ENCODE peak calls at places on chromosomes 12 and 14, in ten cellular contexts. I is SK-N-SH, B is HepG2, A is stomach, P is transverse colon, G is sigmoid colon, T is vagina, M is SK-N-MC, Q is upper lobe of left lung, N is prostate gland. H is an unnamed sample.
A peak's percentile ranks its signal among the peaks of the same experiment; 100 is the strongest.

GRCh38 chr14:91318911-91319310 is 74.4 kb upstream of the GPR68 start:
- DNase-seq in I (no peak), B (no peak), A (no peak), P (no peak), G (no peak), T (no peak), M (no peak), Q (no peak), N (no peak), H (peak; percentile 43)

GRCh38 chr12:94308612-94309011 is 151.1 kb downstream of the CEP83 start:
- DNase-seq in I (no peak), B (no peak), A (no peak), P (no peak), G (no peak), T (no peak), M (no peak), Q (no peak), N (no peak), H (no peak)

GRCh38 chr12:29902043-29902442 is 118.3 kb upstream of the TMTC1 start:
- DNase-seq in I (no peak), B (no peak), A (no peak), P (no peak), G (no peak), T (no peak), M (no peak), Q (no peak), N (no peak), H (no peak)

GRCh38 chr14:91919814-91920213 is 27.7 kb downstream of the FBLN5 start:
- DNase-seq in I (no peak), B (no peak), A (no peak), P (no peak), G (peak; percentile 82), T (no peak), M (no peak), Q (no peak), N (no peak), H (no peak)

GRCh38 chr12:102966200-102966941 is 8.9 kb downstream of the ASCL1 start:
- DNase-seq in I (no peak), B (no peak), A (no peak), P (no peak), G (no peak), T (no peak), M (no peak), Q (no peak), N (no peak), H (no peak)

GRCh38 chr14:94646481-94646880 is 34.3 kb downstream of the SERPINA3 start:
- DNase-seq in I (no peak), B (no peak), A (no peak), P (no peak), G (peak; percentile 35), T (peak; percentile 52), M (no peak), Q (no peak), N (no peak), H (no peak)

GRCh38 chr12:123085730-123086487 is 65.0 kb downstream of the PITPNM2 start:
- DNase-seq in I (peak; percentile 54), B (peak; percentile 68), A (peak; percentile 68), P (peak; percentile 27), G (no peak), T (no peak), M (no peak), Q (no peak), N (no peak), H (peak; percentile 82)

GRCh38 chr12:68200854-68201253 is 24.8 kb downstream of the IL26 start:
- DNase-seq in I (no peak), B (no peak), A (no peak), P (no peak), G (no peak), T (no peak), M (no peak), Q (no peak), N (no peak), H (no peak)

GRCh38 chr12:92538970-92539749 is 163.6 kb upstream of the PLEKHG7 start:
- DNase-seq in I (no peak), B (no peak), A (no peak), P (no peak), G (no peak), T (no peak), M (no peak), Q (no peak), N (no peak), H (no peak)

GRCh38 chr14:36660736-36661505 is 739 bp upstream of the PAX9 start:
- DNase-seq in I (no peak), B (no peak), A (no peak), P (no peak), G (no peak), T (no peak), M (no peak), Q (peak; percentile 72), N (no peak), H (no peak)

GRCh38 chr12:26126340-26127284 is 1.8 kb upstream of the BHLHE41 start:
- DNase-seq in I (peak; percentile 90), B (peak; percentile 28), A (peak; percentile 86), P (peak; percentile 87), G (peak; percentile 96), T (no peak), M (no peak), Q (peak; percentile 96), N (peak; percentile 87), H (peak; percentile 93)

GRCh38 chr12:100672075-100672592 is 98.7 kb downstream of the GAS2L3 start:
- DNase-seq in I (peak; percentile 30), B (peak; percentile 24), A (no peak), P (peak; percentile 15), G (no peak), T (no peak), M (no peak), Q (peak; percentile 27), N (no peak), H (no peak)

DNA sequence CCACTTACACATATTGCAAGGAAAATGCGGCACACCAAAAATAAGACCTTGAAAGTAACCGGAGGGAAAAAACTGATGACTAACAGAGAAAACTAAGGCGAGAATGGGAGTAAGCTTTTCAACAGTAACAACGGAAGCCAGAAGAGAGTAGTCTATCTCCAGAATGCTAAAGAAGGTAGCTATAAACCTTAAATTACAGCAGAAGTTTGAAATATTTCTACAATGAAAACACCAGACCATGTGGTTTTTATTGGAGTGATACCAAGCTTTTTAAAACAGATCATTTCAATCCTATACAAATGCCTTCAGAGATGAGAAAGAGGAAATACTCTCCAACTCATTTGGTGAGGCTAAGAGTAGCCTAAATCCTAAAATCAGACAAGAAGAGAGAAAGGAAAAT is 209.5 kb downstream of the ANO6 start:
- DNase-seq in I (no peak), B (no peak), A (no peak), P (no peak), G (no peak), T (no peak), M (no peak), Q (no peak), N (no peak), H (no peak)
- H3K36me3 ChIP-seq in I (peaks cover 81% of the 10 kb centered on the region), B (peaks cover 69% of the 10 kb centered on the region), A (peaks cover 94% of the 10 kb centered on the region), P (no peaks in the 10 kb centered on the region), G (peaks cover 94% of the 10 kb centered on the region), T (peaks cover 57% of the 10 kb centered on the region), M (peaks cover 44% of the 10 kb centered on the region), Q (no peaks in the 10 kb centered on the region), N (no peaks in the 10 kb centered on the region), H (peaks cover 17% of the 10 kb centered on the region)

DNA sequence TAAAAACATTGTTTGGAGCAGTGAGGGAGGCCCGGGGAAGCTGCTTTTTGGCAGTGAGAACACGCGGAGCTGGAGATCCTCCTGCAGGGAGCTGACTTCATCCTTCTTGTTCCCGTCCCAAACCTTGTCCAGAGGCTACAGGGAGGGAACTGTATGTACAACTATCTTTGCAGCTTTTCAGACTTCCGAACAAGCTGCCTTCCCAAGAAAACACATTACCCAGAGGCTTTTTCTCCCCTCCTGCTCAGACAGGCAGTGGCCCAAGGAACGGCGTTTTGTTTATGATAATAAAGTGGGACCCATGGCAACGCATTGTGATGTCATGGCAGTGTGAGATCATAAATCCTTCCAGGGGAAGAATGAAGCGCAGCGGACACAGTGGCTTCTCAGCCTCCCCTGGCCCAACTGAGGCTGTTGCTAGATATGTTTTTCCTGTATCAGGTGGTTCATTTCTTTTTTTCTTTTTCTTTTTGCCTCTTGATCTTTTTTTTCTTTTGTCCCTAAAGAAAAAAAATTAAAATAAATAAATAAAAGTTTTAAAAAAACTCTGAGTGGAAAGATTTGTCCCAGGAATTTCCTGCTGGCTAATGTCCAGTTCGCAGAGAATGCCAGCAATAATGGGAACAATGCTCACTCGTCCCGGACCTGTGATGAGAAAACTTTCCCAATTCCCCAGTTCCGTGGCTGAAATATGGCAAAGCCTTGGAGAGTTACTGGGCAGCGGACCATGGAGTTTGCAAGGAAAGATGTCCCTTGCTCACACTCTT is 103.5 kb upstream of the MAP1LC3B2 start:
- DNase-seq in I (peak; percentile 38), B (no peak), A (peak; percentile 48), P (peak; percentile 79), G (peak; percentile 96), T (no peak), M (no peak), Q (no peak), N (peak; percentile 71), H (peak; percentile 24)
- TF ChIP-seq POLR2AphosphoS5 in I (no peak), B (no peak), A (peak; percentile 90), P (peak; percentile 76), G (peak; percentile 79), T (peak; percentile 96), M (no peak), Q (peak; percentile 23), N (peak; percentile 73), H (no peak)

GRCh38 chr12:46370380-46370734 is 2.2 kb downstream of the SLC38A2 start:
- DNase-seq in I (no peak), B (no peak), A (no peak), P (no peak), G (no peak), T (no peak), M (no peak), Q (no peak), N (no peak), H (no peak)

GRCh38 chr12:46372852-46373302 is 304 bp upstream of the SLC38A2 start:
- DNase-seq in I (peak; percentile 98), B (no peak), A (no peak), P (no peak), G (no peak), T (no peak), M (no peak), Q (peak; percentile 100), N (no peak), H (no peak)

GRCh38 chr12:46370792-46371717 is 1.5 kb downstream of the SLC38A2 start:
- DNase-seq in I (peak; percentile 94), B (peak; percentile 75), A (peak; percentile 94), P (peak; percentile 93), G (peak; percentile 95), T (no peak), M (no peak), Q (peak; percentile 99), N (peak; percentile 88), H (peak; percentile 96)

GRCh38 chr12:46372131-46372851 is at the start of gene SLC38A2:
- DNase-seq in I (peak; percentile 82), B (peak; percentile 84), A (peak; percentile 99), P (peak; percentile 99), G (peak; percentile 99), T (no peak), M (no peak), Q (peak; percentile 93), N (peak; percentile 98), H (peak; percentile 100)

GRCh38 chr12:46371718-46372130 is 849 bp downstream of the SLC38A2 start:
- DNase-seq in I (peak; percentile 77), B (no peak), A (peak; percentile 72), P (peak; percentile 71), G (peak; percentile 89), T (no peak), M (no peak), Q (peak; percentile 93), N (peak; percentile 60), H (peak; percentile 94)
- H3K36me3 ChIP-seq in I (peaks cover 44% of the 10 kb centered on the region), B (peaks cover 49% of the 10 kb centered on the region), A (peaks cover 45% of the 10 kb centered on the region), P (no peaks in the 10 kb centered on the region), G (peaks cover 44% of the 10 kb centered on the region), T (peaks cover 43% of the 10 kb centered on the region), M (peaks cover 47% of the 10 kb centered on the region), Q (peaks cover 23% of the 10 kb centered on the region), N (no peaks in the 10 kb centered on the region), H (peaks cover 45% of the 10 kb centered on the region)

GRCh38 chr14:23294734-23295561 is 7.7 kb downstream of the PPP1R3E start:
- DNase-seq in I (peak; percentile 54), B (peak; percentile 77), A (peak; percentile 50), P (peak; percentile 33), G (no peak), T (no peak), M (no peak), Q (no peak), N (no peak), H (no peak)
- TF ChIP-seq POLR2AphosphoS5 in I (no peak), B (no peak), A (no peak), P (no peak), G (no peak), T (peak; percentile 56), M (peak; percentile 26), Q (no peak), N (peak; percentile 5), H (peak; percentile 38)

H was measured in spleen.